ENCODE peak calls at places on chromosomes 12 and 14, in five cellular contexts. O is pancreas, D is A549, M is left ventricle myocardium inferior, V is RWPE1. E is an unnamed sample.

GRCh38 chr14:23894687-23895419 is 58.7 kb upstream of the DHRS4 start:
- DNase-seq in O (no peak), D (no peak), M (no peak), V (no peak), E (no peak)

GRCh38 chr12:41907550-41907949 is 237.1 kb downstream of the GXYLT1 start:
- DNase-seq in O (no peak), D (no peak), M (no peak), V (no peak), E (no peak)

GRCh38 chr14:74289801-74290200 is 12.9 kb downstream of the ABCD4 start:
- DNase-seq in O (no peak), D (no peak), M (no peak), V (no peak), E (no peak)

GRCh38 chr12:125068391-125068790 is 3.2 kb downstream of the AACS start:
- DNase-seq in O (no peak), D (no peak), M (no peak), V (no peak), E (no peak)

GRCh38 chr12:32697445-32697844 is 18.3 kb downstream of the DNM1L start:
- DNase-seq in O (no peak), D (no peak), M (no peak), V (no peak), E (no peak)

GRCh38 chr12:46373303-46374182 is 970 bp upstream of the SLC38A2 start:
- DNase-seq in O (peak; percentile 48), D (no peak), M (peak; percentile 51), V (peak; percentile 48), E (peak; percentile 73)

GRCh38 chr12:7116196-7116595 is 7.2 kb upstream of the C1RL start:
- DNase-seq in O (no peak), D (no peak), M (no peak), V (no peak), E (no peak)

GRCh38 chr12:19130224-19131019 is 889 bp downstream of the PLEKHA5 start:
- DNase-seq in O (peak; percentile 36), D (peak; percentile 19), M (peak; percentile 41), V (peak; percentile 15), E (no peak)

GRCh38 chr12:95624544-95624943 is 73.3 kb upstream of the USP44 start:
- DNase-seq in O (no peak), D (peak; percentile 37), M (no peak), V (no peak), E (no peak)

GRCh38 chr12:29072631-29073030 is 76.4 kb upstream of the FAR2 start:
- DNase-seq in O (no peak), D (no peak), M (no peak), V (no peak), E (no peak)

GRCh38 chr12:76124456-76124855 is 40.0 kb upstream of the NAP1L1 start:
- DNase-seq in O (no peak), D (no peak), M (no peak), V (no peak), E (no peak)

GRCh38 chr12:42802688-42803279 is 213.2 kb upstream of the PRICKLE1 start:
- DNase-seq in O (no peak), D (no peak), M (no peak), V (no peak), E (no peak)

GRCh38 chr12:1839464-1839863 is 19.1 kb downstream of the LRTM2 start:
- DNase-seq in O (no peak), D (no peak), M (no peak), V (no peak), E (peak; percentile 47)

GRCh38 chr12:108930756-108931155 is 50.9 kb downstream of the DAO start:
- DNase-seq in O (no peak), D (no peak), M (no peak), V (no peak), E (no peak)

GRCh38 chr12:108938247-108938924 is 58.5 kb downstream of the DAO start:
- DNase-seq in O (no peak), D (no peak), M (no peak), V (no peak), E (no peak)

GRCh38 chr12:108933950-108934349 is 54.1 kb downstream of the DAO start:
- DNase-seq in O (no peak), D (no peak), M (no peak), V (no peak), E (no peak)

GRCh38 chr12:108939594-108939993 is 59.7 kb downstream of the DAO start:
- DNase-seq in O (no peak), D (peak; percentile 57), M (no peak), V (peak; percentile 27), E (no peak)

GRCh38 chr12:108935165-108935564 is 55.3 kb downstream of the DAO start:
- DNase-seq in O (no peak), D (no peak), M (no peak), V (no peak), E (no peak)
- H3K27ac ChIP-seq in O (no peak overlapping the region), D (no peak overlapping the region), M (no peak overlapping the region), V (no peak overlapping the region), E (no peak overlapping the region)

GRCh38 chr14:95495538-95496025 is 20.9 kb downstream of the SYNE3 start:
- DNase-seq in O (no peak), D (no peak), M (no peak), V (no peak), E (no peak)
- H3K27ac ChIP-seq in O (no peak overlapping the region), D (no peak overlapping the region), M (peak overlapping the region; percentile 73), V (peak overlapping the region; percentile 38), E (no peak overlapping the region)

GRCh38 chr12:80196419-80196818 is 97.1 kb downstream of the OTOGL start:
- DNase-seq in O (no peak), D (no peak), M (no peak), V (no peak), E (no peak)

GRCh38 chr12:80192087-80192486 is 92.8 kb downstream of the OTOGL start:
- DNase-seq in O (no peak), D (no peak), M (no peak), V (no peak), E (no peak)

GRCh38 chr12:80195737-80196136 is 96.4 kb downstream of the OTOGL start:
- DNase-seq in O (no peak), D (no peak), M (no peak), V (no peak), E (no peak)

GRCh38 chr12:80195143-80195726 is 95.9 kb downstream of the OTOGL start:
- DNase-seq in O (no peak), D (peak; percentile 69), M (no peak), V (peak; percentile 33), E (no peak)

DNA sequence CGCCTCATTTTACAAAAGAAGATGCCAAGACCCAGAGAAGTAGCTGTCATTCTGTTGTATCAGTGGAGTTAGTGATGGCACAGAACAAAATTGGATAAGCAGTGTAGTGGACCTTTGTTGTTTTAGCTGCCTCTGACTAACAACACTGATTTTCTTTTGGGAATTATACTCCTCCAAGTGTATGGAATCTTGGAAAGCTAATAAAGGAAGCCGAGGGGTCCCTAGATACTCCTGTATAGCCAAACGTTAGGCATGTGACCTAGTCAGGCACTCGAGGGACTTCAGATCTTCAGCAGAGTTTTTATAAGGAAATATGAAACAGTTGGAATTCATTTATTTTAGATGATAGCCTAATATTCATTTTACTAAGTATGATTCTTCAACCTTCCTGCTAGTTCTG is 94.6 kb downstream of the OTOGL start:
- DNase-seq in O (no peak), D (no peak), M (no peak), V (no peak), E (no peak)
- H3K27ac ChIP-seq in O (no peak overlapping the region), D (no peak overlapping the region), M (peak overlapping the region; percentile 34), V (no peak overlapping the region), E (no peak overlapping the region)

GRCh38 chr12:116454076-116454475 is 105.1 kb upstream of the MAP1LC3B2 start:
- DNase-seq in O (no peak), D (no peak), M (no peak), V (no peak), E (no peak)

GRCh38 chr12:116454950-116455447 is 104.2 kb upstream of the MAP1LC3B2 start:
- DNase-seq in O (no peak), D (peak; percentile 91), M (no peak), V (peak; percentile 85), E (peak; percentile 72)

GRCh38 chr12:116456683-116457082 is 102.5 kb upstream of the MAP1LC3B2 start:
- DNase-seq in O (no peak), D (peak; percentile 52), M (peak; percentile 25), V (no peak), E (no peak)

GRCh38 chr12:116455540-116456306 is 103.5 kb upstream of the MAP1LC3B2 start:
- DNase-seq in O (peak; percentile 42), D (peak; percentile 93), M (peak; percentile 66), V (peak; percentile 71), E (no peak)

GRCh38 chr12:116456307-116456641 is 102.9 kb upstream of the MAP1LC3B2 start:
- DNase-seq in O (no peak), D (no peak), M (no peak), V (no peak), E (no peak)
- H3K27ac ChIP-seq in O (no peak overlapping the region), D (peak overlapping the region; percentile 57), M (peak overlapping the region; percentile 83), V (peak overlapping the region; percentile 91), E (peak overlapping the region; percentile 68)